ENCODE peak calls at places on chromosomes 7 and 10, in ten cellular contexts. N is IMR-90, V is cardiac muscle cell, T is GM23338, B is upper lobe of right lung, F is vagina, C is left ventricle myocardium inferior, R is cardiac fibroblast, D is endothelial cell of umbilical vein, P is tibial nerve. Z is an unnamed sample.

GRCh38 chr10:23171232-23171876 is 20.8 kb upstream of the PTF1A start:
- DNase-seq in B (no peak), R (peak), P (no peak), T (peak), N (peak), D (peak), C (no peak), V (peak), F (no peak), Z (no peak)

GRCh38 chr10:121516071-121516470 is 82.2 kb downstream of the FGFR2 start:
- DNase-seq in F (no peak), T (no peak), D (no peak), B (no peak), V (no peak), R (no peak), C (no peak), N (no peak), P (no peak), Z (no peak)

GRCh38 chr7:82373890-82374289 is 69.7 kb downstream of the CACNA2D1 start:
- DNase-seq in P (no peak), C (no peak), N (no peak), B (no peak), D (peak), V (no peak), R (no peak), F (no peak), T (no peak), Z (no peak)

GRCh38 chr10:97762056-97762455 is 9.7 kb downstream of the SFRP5 start:
- DNase-seq in C (no peak), B (peak), P (no peak), N (no peak), T (no peak), F (no peak), D (no peak), V (no peak), R (no peak), Z (no peak)

GRCh38 chr10:48389272-48389671 is 82.8 kb downstream of the MAPK8 start:
- DNase-seq in C (no peak), F (no peak), T (no peak), R (no peak), V (peak), D (peak), N (no peak), P (no peak), B (no peak), Z (no peak)

GRCh38 chr7:105943486-105943885 is 19.6 kb upstream of the CDHR3 start:
- DNase-seq in F (no peak), R (no peak), P (no peak), N (no peak), T (no peak), V (no peak), C (no peak), D (no peak), B (no peak), Z (no peak)

GRCh38 chr7:2934211-2934731 is 90.2 kb upstream of the GNA12 start:
- DNase-seq in F (no peak), P (no peak), C (no peak), R (peak), D (peak), T (no peak), B (peak), V (no peak), N (peak), Z (no peak)

GRCh38 chr10:77635402-77636227 is 2.0 kb downstream of the KCNMA1 start:
- DNase-seq in D (no peak), B (no peak), N (no peak), V (no peak), F (no peak), R (no peak), P (no peak), T (peak), C (no peak), Z (no peak)

GRCh38 chr10:13659887-13660544 is 73.3 kb downstream of the PRPF18 start:
- DNase-seq in P (peak), V (peak), B (peak), T (peak), C (peak), F (no peak), R (peak), D (peak), N (peak), Z (peak)

GRCh38 chr10:2619472-2619871 is 447.9 kb upstream of the PFKP start:
- DNase-seq in N (no peak), D (no peak), R (no peak), B (no peak), V (peak), T (peak), P (no peak), C (no peak), F (no peak), Z (no peak)

GRCh38 chr7:80542398-80542797 is 30.5 kb upstream of the GNAT3 start:
- DNase-seq in B (no peak), R (peak), V (no peak), F (no peak), T (no peak), N (peak), P (no peak), D (peak), C (no peak), Z (no peak)

GRCh38 chr7:155252388-155252957 is 45.2 kb upstream of the INSIG1 start:
- DNase-seq in C (no peak), T (no peak), B (no peak), R (no peak), V (no peak), P (no peak), D (peak), N (peak), F (no peak), Z (no peak)

GRCh38 chr7:95922191-95922590 is 149.8 kb downstream of the DYNC1I1 start:
- DNase-seq in F (no peak), D (no peak), B (no peak), T (no peak), N (no peak), P (no peak), V (no peak), R (peak), C (no peak), Z (no peak)

GRCh38 chr7:77822269-77822668 is 23.7 kb downstream of the PHTF2 start:
- DNase-seq in V (no peak), B (no peak), D (no peak), T (no peak), N (no peak), P (no peak), F (no peak), C (no peak), R (no peak), Z (no peak)

GRCh38 chr7:4345004-4345403 is 337.1 kb upstream of the FOXK1 start:
- DNase-seq in N (no peak), F (no peak), C (no peak), D (no peak), T (no peak), V (no peak), P (no peak), R (no peak), B (no peak), Z (no peak)

GRCh38 chr7:96311967-96312366 is 9.9 kb downstream of the SLC25A13 start:
- DNase-seq in D (no peak), B (no peak), N (peak), T (no peak), R (peak), C (peak), V (peak), F (no peak), P (peak), Z (no peak)

GRCh38 chr7:6578114-6579084 is 1.1 kb downstream of the ZDHHC4 start:
- DNase-seq in D (no peak), T (no peak), R (no peak), V (no peak), B (no peak), C (no peak), P (no peak), F (no peak), N (peak), Z (no peak)

GRCh38 chr10:31034041-31034918 is 2.6 kb upstream of the ZNF438 start:
- DNase-seq in B (no peak), P (no peak), C (no peak), T (no peak), V (no peak), F (no peak), D (peak), R (peak), N (peak), Z (no peak)

GRCh38 chr7:22114440-22114981 is 168.8 kb upstream of the CDCA7L start:
- DNase-seq in F (no peak), C (peak), V (no peak), B (no peak), T (no peak), P (no peak), N (no peak), D (peak), R (no peak), Z (no peak)

GRCh38 chr7:144842377-144842851 is 6.6 kb upstream of the TPK1 start:
- DNase-seq in T (peak), F (no peak), P (peak), B (no peak), C (peak), V (no peak), R (peak), N (no peak), D (peak), Z (no peak)

GRCh38 chr10:77892021-77892739 is 34.4 kb downstream of the DLG5 start:
- DNase-seq in C (no peak), P (no peak), R (no peak), B (no peak), T (no peak), V (no peak), F (no peak), D (no peak), N (no peak), Z (no peak)

DNA sequence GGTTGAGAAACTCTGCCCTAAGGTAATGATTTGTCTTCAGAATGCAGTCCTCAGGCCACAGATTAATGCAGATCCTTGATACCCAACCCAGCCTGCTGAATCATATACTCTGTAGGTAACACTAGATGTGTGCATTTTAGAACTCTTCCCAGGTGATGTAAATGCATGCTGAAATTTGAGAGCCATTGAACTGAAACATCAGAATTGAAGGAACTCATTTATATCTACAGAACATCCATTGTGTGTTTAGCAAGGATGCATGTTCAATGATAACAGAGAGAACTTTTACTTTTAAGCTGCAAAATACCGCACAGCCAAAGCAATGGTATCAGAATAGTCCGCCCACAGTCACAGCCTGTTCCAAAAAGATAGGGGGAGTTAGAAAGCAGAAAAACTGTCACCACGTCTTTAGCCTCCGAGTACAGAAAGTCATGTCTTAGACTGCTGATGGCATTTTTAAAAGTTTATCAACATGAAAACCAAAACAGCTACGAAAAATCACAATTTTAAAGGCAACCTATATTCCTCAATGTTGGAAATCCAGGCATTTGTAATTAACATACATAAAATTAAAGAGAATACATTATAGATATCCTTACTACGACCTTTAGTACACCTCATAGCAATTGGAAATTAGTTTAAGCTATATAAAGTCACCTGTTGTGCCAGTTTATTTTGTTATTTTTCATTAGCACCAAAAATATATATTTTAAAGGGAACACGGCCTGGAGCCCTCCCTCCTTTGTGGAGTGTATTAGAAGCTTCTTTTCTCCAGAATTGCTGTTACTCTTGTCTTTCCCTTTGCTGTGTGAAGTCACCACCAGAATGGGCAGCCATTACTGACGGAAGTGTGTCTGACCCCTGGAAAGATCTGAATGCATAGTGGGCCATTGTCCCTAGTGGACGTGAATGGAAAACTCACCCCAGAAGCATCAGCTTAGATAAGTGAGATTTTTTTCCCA is 65.8 kb upstream of the PRKAR2B start:
- DNase-seq in D (no peak), V (no peak), B (no peak), N (no peak), T (no peak), F (no peak), R (no peak), C (no peak), P (no peak), Z (no peak)
- TF ChIP-seq CTCF in D (no peak), V (peak), B (no peak), N (no peak), T (no peak), F (no peak), R (no peak), C (no peak), P (no peak), Z (peak)

GRCh38 chr10:95467162-95467599 is 94.0 kb downstream of the SORBS1 start:
- DNase-seq in P (peak), D (peak), C (peak), N (no peak), V (peak), B (peak), T (peak), F (no peak), R (no peak), Z (peak)
- TF ChIP-seq CTCF in P (no peak), D (peak), C (peak), N (no peak), V (peak), B (peak), T (peak), F (no peak), R (no peak), Z (no peak)

GRCh38 chr7:1558181-1558811 is 2.3 kb upstream of the TMEM184A start:
- DNase-seq in V (peak), B (no peak), P (no peak), T (peak), D (peak), N (no peak), F (no peak), R (peak), C (peak), Z (no peak)
- TF ChIP-seq CTCF in V (no peak), B (no peak), P (peak), T (peak), D (peak), N (no peak), F (no peak), R (peak), C (peak), Z (no peak)

GRCh38 chr10:132637477-132638129 is 100.0 kb downstream of the INPP5A start:
- DNase-seq in T (peak), R (peak), V (peak), C (peak), N (peak), F (no peak), B (peak), D (peak), P (peak), Z (no peak)

GRCh38 chr10:132640326-132641125 is 102.9 kb downstream of the INPP5A start:
- DNase-seq in T (no peak), R (no peak), N (no peak), F (no peak), V (no peak), C (peak), B (peak), D (no peak), P (no peak), Z (no peak)

GRCh38 chr10:132636358-132636757 is 98.8 kb downstream of the INPP5A start:
- DNase-seq in P (no peak), T (no peak), F (no peak), D (no peak), C (peak), V (no peak), B (peak), R (no peak), N (no peak), Z (no peak)

GRCh38 chr10:132639470-132639869 is 101.9 kb downstream of the INPP5A start:
- DNase-seq in R (no peak), B (no peak), F (no peak), P (no peak), D (no peak), V (no peak), N (no peak), T (no peak), C (no peak), Z (no peak)

DNA sequence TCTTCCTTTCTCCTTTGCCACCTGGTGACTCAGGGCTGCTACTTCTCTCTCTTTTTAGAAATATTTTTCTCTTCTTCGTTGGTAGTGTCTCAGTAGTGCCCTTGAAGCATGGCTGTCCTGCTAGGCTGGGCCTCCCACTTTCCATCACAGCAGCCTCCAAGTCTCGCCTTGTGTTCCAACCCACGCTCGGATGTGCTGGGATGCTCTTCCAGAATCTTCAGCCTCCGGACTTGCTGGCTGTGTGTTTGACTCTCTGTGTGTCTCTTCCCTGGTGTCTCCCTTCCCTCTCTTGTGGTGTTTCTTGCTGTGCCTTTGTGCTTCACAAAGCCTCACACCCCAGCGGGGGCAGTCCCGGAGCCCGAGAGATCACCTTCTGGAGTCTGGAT is 100.5 kb downstream of the INPP5A start:
- DNase-seq in D (no peak), B (peak), F (no peak), N (no peak), R (no peak), P (no peak), V (no peak), T (no peak), C (peak), Z (no peak)
- TF ChIP-seq CTCF in D (no peak), B (no peak), F (no peak), N (no peak), R (no peak), P (peak), V (no peak), T (no peak), C (no peak), Z (no peak)

GRCh38 chr7:114929570-114929969 is 7.7 kb downstream of the MDFIC start:
- DNase-seq in T (no peak), F (no peak), P (no peak), N (no peak), R (no peak), C (no peak), D (no peak), V (no peak), B (no peak), Z (no peak)
- TF ChIP-seq CTCF in T (peak), F (no peak), P (no peak), N (no peak), R (peak), C (no peak), D (no peak), V (peak), B (no peak), Z (no peak)